ENCODE peak calls at places on chromosomes 1 and 21, in ten cellular contexts. One of them, this sample, is unnamed.

GRCh38 chr1:20100632-20101355 is 18.5 kb downstream of the PLA2G2D start:
- DNase-seq in fibroblast of lung: peak; percentile 63
- DNase-seq in AG04450: peak; percentile 11
- DNase-seq in pancreas: peak; percentile 22
- DNase-seq in dorsolateral prefrontal cortex: no peak
- DNase-seq in breast epithelium: no peak
- DNase-seq in GM06990: peak; percentile 36
- DNase-seq in Caco-2: peak; percentile 32
- DNase-seq in hepatocyte: peak; percentile 69
- DNase-seq in PC-9: peak; percentile 45
- DNase-seq in this sample: no peak

GRCh38 chr1:117630423-117630998 is 24.7 kb downstream of the TENT5C start:
- DNase-seq in fibroblast of lung: no peak
- DNase-seq in AG04450: no peak
- DNase-seq in pancreas: peak; percentile 78
- DNase-seq in dorsolateral prefrontal cortex: no peak
- DNase-seq in breast epithelium: no peak
- DNase-seq in GM06990: no peak
- DNase-seq in Caco-2: no peak
- DNase-seq in hepatocyte: no peak
- DNase-seq in PC-9: no peak
- DNase-seq in this sample: no peak

GRCh38 chr1:110421159-110421777 is 13.8 kb upstream of the LAMTOR5 start:
- DNase-seq in fibroblast of lung: peak; percentile 66
- DNase-seq in AG04450: no peak
- DNase-seq in pancreas: no peak
- DNase-seq in dorsolateral prefrontal cortex: no peak
- DNase-seq in breast epithelium: no peak
- DNase-seq in GM06990: no peak
- DNase-seq in Caco-2: no peak
- DNase-seq in hepatocyte: peak; percentile 38
- DNase-seq in PC-9: no peak
- DNase-seq in this sample: peak; percentile 19

GRCh38 chr1:158527190-158527815 is 26.9 kb downstream of the OR6Y1 start:
- DNase-seq in fibroblast of lung: peak; percentile 61
- DNase-seq in AG04450: peak; percentile 39
- DNase-seq in pancreas: no peak
- DNase-seq in dorsolateral prefrontal cortex: no peak
- DNase-seq in breast epithelium: no peak
- DNase-seq in GM06990: no peak
- DNase-seq in Caco-2: no peak
- DNase-seq in hepatocyte: no peak
- DNase-seq in PC-9: peak; percentile 42
- DNase-seq in this sample: no peak

GRCh38 chr21:27953328-27954045 is 986.6 kb upstream of the ADAMTS5 start:
- DNase-seq in fibroblast of lung: no peak
- DNase-seq in AG04450: no peak
- DNase-seq in pancreas: no peak
- DNase-seq in dorsolateral prefrontal cortex: no peak
- DNase-seq in breast epithelium: no peak
- DNase-seq in GM06990: no peak
- DNase-seq in Caco-2: no peak
- DNase-seq in hepatocyte: no peak
- DNase-seq in PC-9: no peak
- DNase-seq in this sample: no peak

GRCh38 chr1:21631944-21632887 is 36.9 kb downstream of the RAP1GAP start:
- DNase-seq in fibroblast of lung: no peak
- DNase-seq in AG04450: no peak
- DNase-seq in pancreas: no peak
- DNase-seq in dorsolateral prefrontal cortex: no peak
- DNase-seq in breast epithelium: no peak
- DNase-seq in GM06990: no peak
- DNase-seq in Caco-2: peak; percentile 50
- DNase-seq in hepatocyte: peak; percentile 79
- DNase-seq in PC-9: no peak
- DNase-seq in this sample: no peak

GRCh38 chr1:184562801-184563200 is 176.0 kb downstream of the C1orf21 start:
- DNase-seq in fibroblast of lung: peak; percentile 44
- DNase-seq in AG04450: no peak
- DNase-seq in pancreas: no peak
- DNase-seq in dorsolateral prefrontal cortex: no peak
- DNase-seq in breast epithelium: no peak
- DNase-seq in GM06990: no peak
- DNase-seq in Caco-2: no peak
- DNase-seq in hepatocyte: no peak
- DNase-seq in PC-9: no peak
- DNase-seq in this sample: no peak

GRCh38 chr1:156146006-156146748 is 7.2 kb upstream of the SEMA4A start:
- DNase-seq in fibroblast of lung: peak; percentile 92
- DNase-seq in AG04450: peak; percentile 86
- DNase-seq in pancreas: peak; percentile 54
- DNase-seq in dorsolateral prefrontal cortex: no peak
- DNase-seq in breast epithelium: peak; percentile 81
- DNase-seq in GM06990: peak; percentile 60
- DNase-seq in Caco-2: no peak
- DNase-seq in hepatocyte: peak; percentile 84
- DNase-seq in PC-9: peak; percentile 87
- DNase-seq in this sample: peak; percentile 87

GRCh38 chr1:94974224-94974623 is 47.3 kb upstream of the CNN3 start:
- DNase-seq in fibroblast of lung: peak; percentile 51
- DNase-seq in AG04450: no peak
- DNase-seq in pancreas: no peak
- DNase-seq in dorsolateral prefrontal cortex: no peak
- DNase-seq in breast epithelium: no peak
- DNase-seq in GM06990: no peak
- DNase-seq in Caco-2: no peak
- DNase-seq in hepatocyte: no peak
- DNase-seq in PC-9: no peak
- DNase-seq in this sample: peak; percentile 66

GRCh38 chr21:40837456-40837855 is 9.5 kb downstream of the DSCAM start:
- DNase-seq in fibroblast of lung: no peak
- DNase-seq in AG04450: no peak
- DNase-seq in pancreas: no peak
- DNase-seq in dorsolateral prefrontal cortex: no peak
- DNase-seq in breast epithelium: no peak
- DNase-seq in GM06990: no peak
- DNase-seq in Caco-2: no peak
- DNase-seq in hepatocyte: no peak
- DNase-seq in PC-9: no peak
- DNase-seq in this sample: no peak

DNA sequence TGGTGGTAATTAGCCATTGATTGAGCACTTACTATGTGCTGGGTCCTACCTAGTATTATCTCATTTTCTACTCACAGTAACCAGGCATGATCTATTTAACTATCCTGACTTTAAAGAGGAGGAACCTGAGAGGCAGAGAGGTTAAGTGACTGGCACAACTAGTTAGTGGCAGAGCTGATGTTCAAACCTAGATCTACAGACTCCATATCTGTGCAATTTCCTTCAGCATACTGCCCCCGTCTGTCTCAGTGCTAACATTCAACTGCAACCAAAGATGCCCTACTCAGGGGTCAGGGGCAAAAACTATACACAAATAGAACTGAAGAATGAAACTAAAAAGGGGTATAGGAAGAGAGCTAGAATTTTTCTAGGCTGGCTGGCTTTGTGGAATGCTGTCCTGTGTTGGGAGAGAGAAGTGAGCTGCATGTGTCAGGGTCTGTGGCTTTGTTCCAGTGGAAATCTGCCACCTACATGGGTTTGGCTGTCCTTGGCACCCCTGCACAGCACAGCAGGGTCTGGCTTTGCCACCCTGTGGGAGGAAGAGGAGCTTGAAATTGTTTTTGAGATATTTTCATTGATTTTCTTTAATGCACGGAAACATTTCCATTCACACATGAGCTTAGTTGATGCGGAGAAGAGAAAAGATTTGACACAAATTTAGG is 368.5 kb downstream of the RPS6KC1 start:
- DNase-seq in fibroblast of lung: no peak
- DNase-seq in AG04450: no peak
- DNase-seq in pancreas: no peak
- DNase-seq in dorsolateral prefrontal cortex: no peak
- DNase-seq in breast epithelium: no peak
- DNase-seq in GM06990: no peak
- DNase-seq in Caco-2: no peak
- DNase-seq in hepatocyte: no peak
- DNase-seq in PC-9: no peak
- DNase-seq in this sample: no peak
- TF ChIP-seq CTCF in fibroblast of lung: no peak
- TF ChIP-seq CTCF in AG04450: no peak
- TF ChIP-seq CTCF in pancreas: no peak
- TF ChIP-seq CTCF in dorsolateral prefrontal cortex: no peak
- TF ChIP-seq CTCF in breast epithelium: no peak
- TF ChIP-seq CTCF in GM06990: no peak
- TF ChIP-seq CTCF in Caco-2: no peak
- TF ChIP-seq CTCF in hepatocyte: no peak
- TF ChIP-seq CTCF in PC-9: no peak
- TF ChIP-seq CTCF in this sample: no peak

DNA sequence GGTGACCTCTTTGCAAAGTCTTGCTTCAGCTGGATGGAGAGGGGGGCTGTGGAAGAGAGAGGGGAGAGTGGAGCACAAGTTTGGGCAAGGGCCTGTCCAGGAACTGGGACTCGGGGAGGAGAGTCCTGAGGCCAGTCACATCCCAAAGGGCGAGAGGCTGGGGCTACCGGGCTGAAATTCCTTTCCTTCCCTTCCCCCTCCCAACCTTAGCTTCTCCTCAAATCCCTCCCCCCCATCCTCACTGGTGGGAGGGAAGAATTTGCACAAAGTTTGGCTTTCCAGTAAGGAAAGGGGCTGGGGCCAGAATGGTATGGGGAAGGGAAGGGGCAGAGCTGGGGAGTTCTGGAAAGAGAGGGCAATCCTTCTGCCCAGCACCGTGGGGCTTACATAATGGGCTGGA is 854 bp downstream of the CNTN2 start:
- DNase-seq in fibroblast of lung: no peak
- DNase-seq in AG04450: no peak
- DNase-seq in pancreas: no peak
- DNase-seq in dorsolateral prefrontal cortex: no peak
- DNase-seq in breast epithelium: no peak
- DNase-seq in GM06990: no peak
- DNase-seq in Caco-2: no peak
- DNase-seq in hepatocyte: no peak
- DNase-seq in PC-9: no peak
- DNase-seq in this sample: no peak
- H3K27me3 ChIP-seq in fibroblast of lung: peaks cover 33% of the 10 kb centered on the region
- H3K27me3 ChIP-seq in AG04450: peaks cover 58% of the 10 kb centered on the region
- H3K27me3 ChIP-seq in pancreas: no peaks in the 10 kb centered on the region
- H3K27me3 ChIP-seq in dorsolateral prefrontal cortex: no peaks in the 10 kb centered on the region
- H3K27me3 ChIP-seq in breast epithelium: no peaks in the 10 kb centered on the region
- H3K27me3 ChIP-seq in GM06990: peaks cover 4% of the 10 kb centered on the region
- H3K27me3 ChIP-seq in Caco-2: peaks cover 1% of the 10 kb centered on the region
- H3K27me3 ChIP-seq in hepatocyte: peaks cover 76% of the 10 kb centered on the region
- H3K27me3 ChIP-seq in PC-9: peaks cover 98% of the 10 kb centered on the region
- H3K27me3 ChIP-seq in this sample: peaks cover 72% of the 10 kb centered on the region

GRCh38 chr1:164685656-164686055 is 126.7 kb downstream of the PBX1 start:
- DNase-seq in fibroblast of lung: no peak
- DNase-seq in AG04450: no peak
- DNase-seq in pancreas: no peak
- DNase-seq in dorsolateral prefrontal cortex: no peak
- DNase-seq in breast epithelium: no peak
- DNase-seq in GM06990: no peak
- DNase-seq in Caco-2: no peak
- DNase-seq in hepatocyte: peak; percentile 25
- DNase-seq in PC-9: no peak
- DNase-seq in this sample: no peak
- H3K4me3 ChIP-seq in fibroblast of lung: no peak overlapping the region
- H3K4me3 ChIP-seq in AG04450: no peak overlapping the region
- H3K4me3 ChIP-seq in pancreas: no peak overlapping the region
- H3K4me3 ChIP-seq in dorsolateral prefrontal cortex: no peak overlapping the region
- H3K4me3 ChIP-seq in breast epithelium: no peak overlapping the region
- H3K4me3 ChIP-seq in GM06990: no peak overlapping the region
- H3K4me3 ChIP-seq in Caco-2: no peak overlapping the region
- H3K4me3 ChIP-seq in hepatocyte: no peak overlapping the region
- H3K4me3 ChIP-seq in PC-9: no peak overlapping the region
- H3K4me3 ChIP-seq in this sample: no peak overlapping the region

GRCh38 chr1:225470691-225471452 is 43.0 kb upstream of the LBR start:
- DNase-seq in fibroblast of lung: no peak
- DNase-seq in AG04450: no peak
- DNase-seq in pancreas: peak; percentile 14
- DNase-seq in dorsolateral prefrontal cortex: no peak
- DNase-seq in breast epithelium: no peak
- DNase-seq in GM06990: no peak
- DNase-seq in Caco-2: peak; percentile 28
- DNase-seq in hepatocyte: no peak
- DNase-seq in PC-9: no peak
- DNase-seq in this sample: no peak
- TF ChIP-seq CTCF in fibroblast of lung: no peak
- TF ChIP-seq CTCF in AG04450: no peak
- TF ChIP-seq CTCF in pancreas: no peak
- TF ChIP-seq CTCF in dorsolateral prefrontal cortex: no peak
- TF ChIP-seq CTCF in breast epithelium: no peak
- TF ChIP-seq CTCF in GM06990: no peak
- TF ChIP-seq CTCF in Caco-2: no peak
- TF ChIP-seq CTCF in hepatocyte: no peak
- TF ChIP-seq CTCF in PC-9: no peak
- TF ChIP-seq CTCF in this sample: no peak

GRCh38 chr1:223355699-223356098 is 8.3 kb downstream of the SUSD4 start:
- DNase-seq in fibroblast of lung: no peak
- DNase-seq in AG04450: no peak
- DNase-seq in pancreas: no peak
- DNase-seq in dorsolateral prefrontal cortex: no peak
- DNase-seq in breast epithelium: no peak
- DNase-seq in GM06990: no peak
- DNase-seq in Caco-2: no peak
- DNase-seq in hepatocyte: no peak
- DNase-seq in PC-9: no peak
- DNase-seq in this sample: no peak

GRCh38 chr1:223363057-223363855 is 720 bp downstream of the SUSD4 start:
- DNase-seq in fibroblast of lung: peak; percentile 27
- DNase-seq in AG04450: no peak
- DNase-seq in pancreas: peak; percentile 49
- DNase-seq in dorsolateral prefrontal cortex: no peak
- DNase-seq in breast epithelium: no peak
- DNase-seq in GM06990: peak; percentile 12
- DNase-seq in Caco-2: peak; percentile 34
- DNase-seq in hepatocyte: peak; percentile 28
- DNase-seq in PC-9: no peak
- DNase-seq in this sample: no peak

GRCh38 chr1:223363856-223364684 is at the start of gene SUSD4:
- DNase-seq in fibroblast of lung: no peak
- DNase-seq in AG04450: no peak
- DNase-seq in pancreas: peak; percentile 70
- DNase-seq in dorsolateral prefrontal cortex: no peak
- DNase-seq in breast epithelium: no peak
- DNase-seq in GM06990: peak; percentile 52
- DNase-seq in Caco-2: peak; percentile 59
- DNase-seq in hepatocyte: peak; percentile 76
- DNase-seq in PC-9: no peak
- DNase-seq in this sample: no peak

GRCh38 chr1:223353939-223354338 is 10.0 kb downstream of the SUSD4 start:
- DNase-seq in fibroblast of lung: no peak
- DNase-seq in AG04450: no peak
- DNase-seq in pancreas: no peak
- DNase-seq in dorsolateral prefrontal cortex: no peak
- DNase-seq in breast epithelium: no peak
- DNase-seq in GM06990: no peak
- DNase-seq in Caco-2: no peak
- DNase-seq in hepatocyte: no peak
- DNase-seq in PC-9: no peak
- DNase-seq in this sample: no peak

GRCh38 chr1:223358826-223359225 is 5.2 kb downstream of the SUSD4 start:
- DNase-seq in fibroblast of lung: no peak
- DNase-seq in AG04450: no peak
- DNase-seq in pancreas: no peak
- DNase-seq in dorsolateral prefrontal cortex: no peak
- DNase-seq in breast epithelium: no peak
- DNase-seq in GM06990: no peak
- DNase-seq in Caco-2: no peak
- DNase-seq in hepatocyte: no peak
- DNase-seq in PC-9: peak; percentile 72
- DNase-seq in this sample: peak; percentile 28
- H3K27me3 ChIP-seq in fibroblast of lung: peaks cover 26% of the 10 kb centered on the region
- H3K27me3 ChIP-seq in AG04450: peaks cover 65% of the 10 kb centered on the region
- H3K27me3 ChIP-seq in pancreas: no peaks in the 10 kb centered on the region
- H3K27me3 ChIP-seq in dorsolateral prefrontal cortex: no peaks in the 10 kb centered on the region
- H3K27me3 ChIP-seq in breast epithelium: no peaks in the 10 kb centered on the region
- H3K27me3 ChIP-seq in GM06990: peaks cover 1% of the 10 kb centered on the region
- H3K27me3 ChIP-seq in Caco-2: no peaks in the 10 kb centered on the region
- H3K27me3 ChIP-seq in hepatocyte: peaks cover 35% of the 10 kb centered on the region
- H3K27me3 ChIP-seq in PC-9: peaks cover 44% of the 10 kb centered on the region
- H3K27me3 ChIP-seq in this sample: peaks cover 22% of the 10 kb centered on the region